ENCODE peak calls at places on chromosome 20, in seven cellular contexts. One of them, this sample, is unnamed.

GRCh38 chr20:24618739-24619138 is 149.3 kb downstream of the SYNDIG1 start:
- DNase-seq in activated naive CD4-positive, alpha-beta T cell treated with anti-CD3 and anti-CD28 coated beads, Interleukin-2, amount 50 U/mL, for 72 hours: no peak
- DNase-seq in NCI-H1930: no peak
- DNase-seq in stimulated activated CD4-positive, alpha-beta T cell treated with anti-CD3 and anti-CD28 coated beads, Interleukin-2, amount 100 ng/mL, for 48 hours: no peak
- DNase-seq in globus pallidus: no peak
- DNase-seq in tibial artery: no peak
- DNase-seq in right cardiac atrium: no peak
- DNase-seq in this sample: no peak

GRCh38 chr20:41078329-41078728 is 49.7 kb downstream of the TOP1 start:
- DNase-seq in stimulated activated CD4-positive, alpha-beta T cell treated with anti-CD3 and anti-CD28 coated beads, Interleukin-2, amount 100 ng/mL, for 48 hours: no peak
- DNase-seq in activated naive CD4-positive, alpha-beta T cell treated with anti-CD3 and anti-CD28 coated beads, Interleukin-2, amount 50 U/mL, for 72 hours: no peak
- DNase-seq in right cardiac atrium: no peak
- DNase-seq in NCI-H1930: no peak
- DNase-seq in globus pallidus: peak
- DNase-seq in tibial artery: no peak
- DNase-seq in this sample: no peak

GRCh38 chr20:45470939-45471338 is 1.4 kb downstream of the WFDC2 start:
- DNase-seq in globus pallidus: peak
- DNase-seq in tibial artery: no peak
- DNase-seq in activated naive CD4-positive, alpha-beta T cell treated with anti-CD3 and anti-CD28 coated beads, Interleukin-2, amount 50 U/mL, for 72 hours: no peak
- DNase-seq in NCI-H1930: no peak
- DNase-seq in right cardiac atrium: no peak
- DNase-seq in stimulated activated CD4-positive, alpha-beta T cell treated with anti-CD3 and anti-CD28 coated beads, Interleukin-2, amount 100 ng/mL, for 48 hours: no peak
- DNase-seq in this sample: no peak

GRCh38 chr20:6075428-6076219 is 21.8 kb upstream of the LRRN4 start:
- DNase-seq in tibial artery: no peak
- DNase-seq in NCI-H1930: no peak
- DNase-seq in right cardiac atrium: peak
- DNase-seq in activated naive CD4-positive, alpha-beta T cell treated with anti-CD3 and anti-CD28 coated beads, Interleukin-2, amount 50 U/mL, for 72 hours: no peak
- DNase-seq in stimulated activated CD4-positive, alpha-beta T cell treated with anti-CD3 and anti-CD28 coated beads, Interleukin-2, amount 100 ng/mL, for 48 hours: no peak
- DNase-seq in globus pallidus: peak
- DNase-seq in this sample: no peak

GRCh38 chr20:56974499-56975250 is 291.8 kb downstream of the BMP7 start:
- DNase-seq in tibial artery: no peak
- DNase-seq in stimulated activated CD4-positive, alpha-beta T cell treated with anti-CD3 and anti-CD28 coated beads, Interleukin-2, amount 100 ng/mL, for 48 hours: peak
- DNase-seq in right cardiac atrium: no peak
- DNase-seq in NCI-H1930: peak
- DNase-seq in globus pallidus: peak
- DNase-seq in activated naive CD4-positive, alpha-beta T cell treated with anti-CD3 and anti-CD28 coated beads, Interleukin-2, amount 50 U/mL, for 72 hours: peak
- DNase-seq in this sample: peak

GRCh38 chr20:63394635-63395455 is 33.7 kb upstream of the CHRNA4 start:
- DNase-seq in right cardiac atrium: peak
- DNase-seq in activated naive CD4-positive, alpha-beta T cell treated with anti-CD3 and anti-CD28 coated beads, Interleukin-2, amount 50 U/mL, for 72 hours: no peak
- DNase-seq in globus pallidus: no peak
- DNase-seq in NCI-H1930: no peak
- DNase-seq in stimulated activated CD4-positive, alpha-beta T cell treated with anti-CD3 and anti-CD28 coated beads, Interleukin-2, amount 100 ng/mL, for 48 hours: no peak
- DNase-seq in tibial artery: no peak
- DNase-seq in this sample: no peak

GRCh38 chr20:23003077-23003476 is 32.0 kb upstream of the SSTR4 start:
- DNase-seq in globus pallidus: no peak
- DNase-seq in stimulated activated CD4-positive, alpha-beta T cell treated with anti-CD3 and anti-CD28 coated beads, Interleukin-2, amount 100 ng/mL, for 48 hours: no peak
- DNase-seq in tibial artery: no peak
- DNase-seq in NCI-H1930: no peak
- DNase-seq in activated naive CD4-positive, alpha-beta T cell treated with anti-CD3 and anti-CD28 coated beads, Interleukin-2, amount 50 U/mL, for 72 hours: no peak
- DNase-seq in right cardiac atrium: no peak
- DNase-seq in this sample: no peak

GRCh38 chr20:29873946-29874345 is 1383.5 kb upstream of the DEFB115 start:
- DNase-seq in activated naive CD4-positive, alpha-beta T cell treated with anti-CD3 and anti-CD28 coated beads, Interleukin-2, amount 50 U/mL, for 72 hours: peak
- DNase-seq in stimulated activated CD4-positive, alpha-beta T cell treated with anti-CD3 and anti-CD28 coated beads, Interleukin-2, amount 100 ng/mL, for 48 hours: peak
- DNase-seq in globus pallidus: no peak
- DNase-seq in right cardiac atrium: peak
- DNase-seq in NCI-H1930: peak
- DNase-seq in tibial artery: peak
- DNase-seq in this sample: peak